ENCODE peak calls at places on chromosome 21, in nine cellular contexts. N is A549, J is HCT116, Z is heart left ventricle, E is Peyer's patch, B is IMR-90, S is K562, G is transverse colon, Q is tibial nerve. M is an unnamed sample. For H3K4me1, the result is how much of the 10 kb centered on the place peaks cover.

GRCh38 chr21:38794978-38795377 is 10.8 kb upstream of the ETS2 start:
- DNase-seq in Q (no peak), E (no peak), N (no peak), J (no peak), S (no peak), Z (no peak), B (no peak), G (no peak), M (no peak)

GRCh38 chr21:36188081-36188681 is 31.6 kb downstream of the DOP1B start:
- DNase-seq in B (no peak), Q (no peak), J (no peak), E (peak), G (peak), N (peak), S (no peak), Z (peak), M (peak)

GRCh38 chr21:35611752-35612151 is 448.6 kb downstream of the SETD4 start:
- DNase-seq in S (no peak), B (peak), Q (no peak), J (no peak), N (no peak), G (no peak), Z (no peak), E (no peak), M (no peak)

GRCh38 chr21:28100366-28100765 is 892.3 kb downstream of the LTN1 start:
- DNase-seq in B (no peak), G (no peak), E (no peak), Z (no peak), Q (no peak), N (no peak), J (no peak), S (no peak), M (no peak)

GRCh38 chr21:40847956-40848355 is 998 bp upstream of the DSCAM start:
- DNase-seq in Z (no peak), G (no peak), E (no peak), N (no peak), S (no peak), J (no peak), Q (no peak), B (no peak), M (no peak)

GRCh38 chr21:21851205-21851604 is 853.0 kb downstream of the NCAM2 start:
- DNase-seq in J (no peak), Z (no peak), N (no peak), Q (no peak), G (no peak), S (no peak), B (no peak), E (no peak), M (no peak)

GRCh38 chr21:39587376-39587775 is 25.4 kb upstream of the B3GALT5 start:
- DNase-seq in Z (no peak), J (no peak), E (no peak), Q (no peak), G (no peak), S (no peak), B (no peak), N (no peak), M (no peak)

GRCh38 chr21:36124395-36124794 is 10.5 kb upstream of the CBR3 start:
- DNase-seq in S (no peak), E (no peak), B (no peak), G (no peak), J (no peak), N (no peak), Q (no peak), Z (no peak), M (no peak)

GRCh38 chr21:26945916-26946315 is 21.0 kb downstream of the ADAMTS5 start:
- DNase-seq in J (no peak), G (no peak), B (no peak), N (no peak), E (no peak), S (no peak), Z (peak), Q (no peak), M (no peak)

GRCh38 chr21:43702785-43703067 is 16.2 kb upstream of the PDXK start:
- DNase-seq in N (no peak), G (no peak), Q (no peak), S (no peak), Z (no peak), E (no peak), J (no peak), B (no peak), M (no peak)

GRCh38 chr21:46581780-46582307 is 23.0 kb downstream of the S100B start:
- DNase-seq in S (no peak), N (no peak), E (no peak), Z (no peak), B (no peak), Q (no peak), G (no peak), J (no peak), M (no peak)

GRCh38 chr21:28714795-28715464 is 277.7 kb downstream of the LTN1 start:
- DNase-seq in Z (no peak), Q (no peak), S (no peak), G (no peak), J (no peak), E (no peak), N (no peak), B (peak), M (no peak)

DNA sequence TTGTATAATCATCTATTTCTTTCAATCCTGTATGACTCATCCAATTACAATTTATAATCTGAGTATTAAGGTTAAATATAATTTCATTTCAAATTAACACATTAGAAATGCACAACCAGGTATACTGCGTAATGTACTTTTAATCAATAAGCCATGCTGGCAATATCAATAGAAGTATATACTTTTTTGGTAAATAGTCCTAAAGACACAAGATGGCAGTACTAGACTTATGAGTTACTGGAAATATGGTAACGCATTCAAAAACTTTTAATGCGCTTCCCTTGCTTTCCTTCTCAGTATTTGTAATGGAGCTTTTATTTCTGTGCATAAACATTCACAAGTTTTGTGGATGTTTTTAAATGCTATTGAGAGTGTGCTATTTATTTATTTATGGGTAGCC is 1162.0 kb upstream of the TMPRSS15 start:
- DNase-seq in Q (no peak), B (no peak), J (no peak), G (no peak), E (no peak), S (no peak), N (no peak), Z (no peak), M (no peak)
- TF ChIP-seq CTCF in Q (no peak), B (no peak), J (no peak), G (no peak), E (no peak), S (peak), N (no peak), Z (no peak), M (peak)

DNA sequence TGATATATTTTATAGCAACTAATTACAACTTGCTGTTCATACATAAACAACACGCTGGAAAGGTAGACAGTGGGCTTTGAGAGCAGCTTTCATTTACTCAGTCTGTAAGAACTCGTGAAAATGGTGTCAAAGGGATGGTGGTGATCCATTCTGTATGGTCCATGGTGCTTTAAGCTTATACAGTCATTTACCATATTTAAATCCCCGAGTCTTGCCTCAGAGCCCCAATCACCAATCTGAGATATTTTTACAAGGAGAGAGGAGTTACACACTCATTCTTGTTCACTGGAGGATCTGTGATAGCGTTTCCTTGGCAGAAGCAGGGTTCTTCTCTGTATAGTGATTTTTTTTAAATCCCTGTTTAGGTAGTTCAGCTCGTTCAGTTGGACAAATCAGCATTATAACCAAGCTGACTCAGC is 694.6 kb downstream of the USP25 start:
- DNase-seq in S (no peak), N (peak), G (no peak), Z (no peak), J (no peak), Q (no peak), E (no peak), B (no peak), M (no peak)
- TF ChIP-seq POLR2A in S (no peak), N (no peak), G (no peak), Z (no peak), J (no peak), Q (no peak), E (no peak), B (no peak), M (no peak)

GRCh38 chr21:45286671-45287437 is 841 bp downstream of the POFUT2 start:
- DNase-seq in E (no peak), B (peak), G (peak), N (no peak), Z (no peak), Q (no peak), S (peak), J (no peak), M (no peak)
- H3K4me1 ChIP-seq in E (under half), B (under half), G (under half), N (under half), Z (under half), Q (under half), S (under half), J (under half), M (under half)

GRCh38 chr21:45322960-45323461 is 35.3 kb upstream of the POFUT2 start:
- DNase-seq in E (no peak), Z (peak), B (no peak), Q (no peak), S (peak), G (no peak), N (peak), J (no peak), M (peak)
- TF ChIP-seq CTCF in E (no peak), Z (no peak), B (no peak), Q (no peak), S (no peak), G (no peak), N (no peak), J (no peak), M (no peak)

GRCh38 chr21:42513985-42514882 is 582 bp downstream of the SLC37A1 start:
- DNase-seq in Q (no peak), G (peak), Z (peak), N (peak), E (peak), J (no peak), B (no peak), S (peak), M (peak)
- TF ChIP-seq POLR2A in Q (peak), G (peak), Z (no peak), N (no peak), E (no peak), J (no peak), B (no peak), S (no peak), M (peak)

DNA sequence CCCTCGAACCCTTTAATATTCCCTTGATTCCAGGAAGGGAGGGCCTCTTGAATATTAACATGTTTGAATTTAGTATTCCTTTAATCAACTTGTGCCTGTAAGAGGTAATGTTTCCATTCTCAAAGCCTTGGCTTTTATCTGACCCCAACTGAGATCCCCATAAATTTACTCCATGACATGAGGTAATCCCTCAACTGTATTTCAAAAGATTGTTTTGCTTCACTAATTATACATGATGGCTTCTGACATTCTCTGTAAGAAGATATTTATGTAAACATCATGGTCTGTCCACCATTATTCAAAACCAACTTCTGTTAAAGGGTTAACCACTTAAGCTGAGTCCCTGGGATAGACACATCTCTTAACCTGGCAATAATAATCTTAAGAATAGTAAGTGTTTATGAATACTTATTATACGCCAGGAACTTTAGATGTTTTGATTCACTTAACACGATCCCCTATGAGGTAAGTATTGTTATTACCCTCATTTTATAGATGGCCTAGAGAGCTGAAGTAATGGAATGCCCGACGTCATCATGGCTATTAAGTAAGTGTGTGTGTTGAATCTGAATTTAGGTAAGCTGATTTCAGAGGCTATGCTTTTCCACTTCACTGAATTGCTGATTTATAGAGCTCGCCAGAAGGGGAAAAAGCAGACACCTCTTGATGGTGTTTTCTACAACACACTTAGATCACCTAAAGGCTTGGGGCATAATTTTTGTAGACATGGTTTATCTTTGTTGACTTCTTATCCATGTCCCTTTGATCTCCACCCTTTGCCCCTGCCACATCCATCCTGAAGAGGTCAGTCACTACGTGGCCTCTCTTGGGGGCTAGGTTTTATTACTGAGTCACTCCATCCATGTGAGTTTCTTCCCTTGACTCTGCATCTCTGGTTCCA is 11.0 kb downstream of the KRTAP19-1 start:
- DNase-seq in Q (no peak), G (no peak), Z (no peak), J (no peak), E (no peak), S (no peak), B (no peak), N (no peak), M (no peak)
- H3K4me1 ChIP-seq in Q (under half), G (under half), Z (under half), J (under half), E (under half), S (under half), B (under half), N (under half), M (under half)